ENCODE peak calls at places on chromosomes 2 and 18, in seven cellular contexts. C, I, Q, E, L, H and B are unnamed samples.

GRCh38 chr18:13163167-13163927 is 55.2 kb upstream of the LDLRAD4 start:
- DNase-seq in L (no peak), E (no peak), H (no peak), I (peak), C (no peak), Q (no peak), B (no peak)

GRCh38 chr2:83572400-83572799 is 886.7 kb downstream of the SUCLG1 start:
- DNase-seq in Q (no peak), I (no peak), C (no peak), H (no peak), L (no peak), E (no peak), B (peak)

GRCh38 chr18:44548291-44549221 is 132.1 kb upstream of the SETBP1 start:
- DNase-seq in E (peak), L (no peak), C (no peak), Q (no peak), I (no peak), H (no peak), B (no peak)

GRCh38 chr2:4618630-4619228 is 915.4 kb downstream of the DCDC2C start:
- DNase-seq in C (no peak), H (no peak), E (no peak), Q (no peak), I (no peak), L (no peak), B (no peak)

GRCh38 chr18:74351354-74351753 is 35.7 kb downstream of the C18orf63 start:
- DNase-seq in I (peak), C (no peak), L (no peak), H (no peak), E (no peak), Q (no peak), B (peak)

GRCh38 chr18:48317781-48318381 is 91.3 kb downstream of the ZBTB7C start:
- DNase-seq in C (no peak), Q (no peak), I (no peak), E (no peak), H (no peak), L (no peak), B (no peak)

GRCh38 chr2:177984739-177985138 is 87.8 kb downstream of the PDE11A start:
- DNase-seq in E (no peak), Q (no peak), H (no peak), L (no peak), C (no peak), I (peak), B (no peak)

GRCh38 chr2:152062130-152063091 is 36.4 kb downstream of the CACNB4 start:
- DNase-seq in H (no peak), C (peak), I (peak), Q (no peak), L (peak), E (no peak), B (no peak)

GRCh38 chr2:27308359-27308875 is at the start of gene UCN:
- DNase-seq in L (no peak), H (no peak), C (no peak), E (peak), I (peak), Q (peak), B (no peak)

GRCh38 chr2:240528406-240529040 is 29.3 kb downstream of the ANKMY1 start:
- DNase-seq in I (no peak), Q (no peak), H (no peak), L (no peak), C (no peak), E (no peak), B (no peak)

GRCh38 chr2:235921508-235922260 is 246.5 kb downstream of the GBX2 start:
- DNase-seq in Q (no peak), I (no peak), E (no peak), L (no peak), H (no peak), C (no peak), B (no peak)

GRCh38 chr2:128425216-128425615 is 106.5 kb upstream of the HS6ST1 start:
- DNase-seq in H (peak), I (no peak), Q (no peak), L (peak), E (no peak), C (no peak), B (no peak)

GRCh38 chr18:67551146-67551545 is 34.6 kb upstream of the DSEL start:
- DNase-seq in E (no peak), C (no peak), H (no peak), L (no peak), Q (no peak), I (no peak), B (no peak)

GRCh38 chr2:573025-573424 is 104.2 kb downstream of the TMEM18 start:
- DNase-seq in C (no peak), I (no peak), H (no peak), L (no peak), Q (no peak), E (no peak), B (no peak)

GRCh38 chr2:25936889-25937545 is 45.3 kb downstream of the KIF3C start:
- DNase-seq in I (no peak), L (no peak), H (no peak), C (no peak), Q (no peak), E (no peak), B (no peak)

GRCh38 chr18:3211236-3211992 is 8.4 kb downstream of the MYOM1 start:
- DNase-seq in Q (no peak), L (no peak), I (peak), C (no peak), E (no peak), H (no peak), B (no peak)

GRCh38 chr2:126175222-126175621 is 480.7 kb upstream of the GYPC start:
- DNase-seq in Q (no peak), L (no peak), E (no peak), H (no peak), C (no peak), I (no peak), B (no peak)

GRCh38 chr2:181658444-181658843 is 1.5 kb upstream of the CERKL start:
- DNase-seq in I (no peak), C (no peak), L (no peak), H (no peak), E (no peak), Q (no peak), B (no peak)

GRCh38 chr2:164808776-164809175 is 32.8 kb downstream of the COBLL1 start:
- DNase-seq in Q (no peak), I (no peak), H (no peak), C (no peak), E (no peak), L (no peak), B (no peak)

GRCh38 chr2:149223472-149224062 is 106.8 kb upstream of the LYPD6 start:
- DNase-seq in L (no peak), Q (no peak), H (no peak), C (no peak), E (no peak), I (no peak), B (no peak)

GRCh38 chr18:8900552-8900951 is 195.2 kb downstream of the MTCL1 start:
- DNase-seq in H (no peak), L (no peak), I (no peak), E (no peak), C (no peak), Q (no peak), B (no peak)

DNA sequence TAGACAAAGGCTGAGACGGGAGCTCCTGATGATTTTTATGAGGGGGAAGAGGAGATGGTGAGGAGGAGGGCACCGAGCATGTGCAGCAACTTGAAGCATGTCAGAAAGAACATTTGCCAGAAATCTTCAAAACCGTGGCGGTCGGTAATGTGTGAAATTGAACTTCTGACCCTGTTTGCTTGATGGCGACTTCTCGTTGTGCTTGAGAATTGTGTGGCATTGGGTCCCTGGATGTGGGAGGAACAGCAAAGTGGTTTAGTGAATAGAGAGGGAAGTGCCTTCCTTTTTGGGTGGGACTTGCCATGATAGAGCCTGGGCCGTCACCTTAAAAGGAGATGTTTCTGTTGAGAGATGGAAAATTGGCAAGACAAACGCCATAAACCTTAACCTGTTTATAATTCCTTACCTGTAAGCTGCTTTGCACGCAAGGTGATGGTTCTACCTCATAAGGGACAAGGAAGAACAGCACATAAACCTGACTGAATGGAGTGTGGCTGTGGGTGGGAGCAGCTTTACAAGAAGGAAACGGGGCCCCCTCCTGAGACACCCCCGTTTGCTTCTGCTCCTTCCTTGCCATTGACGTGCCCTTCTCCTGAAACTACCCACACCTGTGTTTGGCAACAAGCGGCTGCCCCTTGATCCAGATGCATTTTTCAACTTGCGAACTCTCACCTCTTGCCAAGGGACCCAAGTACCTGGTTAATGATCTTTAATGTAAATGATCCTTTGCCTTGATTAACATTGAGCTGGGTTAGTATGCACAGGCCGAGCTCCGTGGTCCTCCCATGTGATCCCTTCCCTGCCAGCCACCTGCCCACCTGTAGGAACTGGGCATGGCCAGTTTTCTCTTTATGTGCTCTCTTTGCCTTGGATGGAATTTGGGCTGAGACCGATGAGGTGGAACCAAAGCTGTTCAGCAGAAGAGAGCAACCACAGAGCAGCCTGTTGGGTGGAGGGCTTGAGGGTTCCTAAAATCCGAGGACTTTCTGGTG is 153.2 kb downstream of the NEDD4L start:
- DNase-seq in L (peak), I (no peak), C (no peak), H (peak), Q (no peak), E (no peak), B (no peak)
- TF ChIP-seq POLR2A in L (no peak), I (no peak), C (no peak), H (no peak), Q (no peak), E (no peak), B (no peak)

GRCh38 chr2:3379647-3380534 is at the start of gene TRAPPC12:
- DNase-seq in L (peak), I (peak), C (peak), H (peak), Q (peak), E (peak), B (peak)
- TF ChIP-seq POLR2A in L (peak), I (peak), C (peak), H (peak), Q (peak), E (peak), B (peak)

GRCh38 chr18:70334264-70334663 is 45.4 kb downstream of the SOCS6 start:
- DNase-seq in E (no peak), I (no peak), H (no peak), Q (no peak), C (no peak), L (no peak), B (no peak)

GRCh38 chr18:70334728-70335329 is 46.0 kb downstream of the SOCS6 start:
- DNase-seq in Q (no peak), C (no peak), I (no peak), E (no peak), H (no peak), L (no peak), B (no peak)

GRCh38 chr18:70337139-70337972 is 48.5 kb downstream of the SOCS6 start:
- DNase-seq in C (peak), L (no peak), H (peak), Q (no peak), E (no peak), I (peak), B (peak)

GRCh38 chr18:70333757-70334156 is 44.9 kb downstream of the SOCS6 start:
- DNase-seq in H (no peak), C (peak), E (no peak), Q (no peak), I (peak), L (no peak), B (peak)

DNA sequence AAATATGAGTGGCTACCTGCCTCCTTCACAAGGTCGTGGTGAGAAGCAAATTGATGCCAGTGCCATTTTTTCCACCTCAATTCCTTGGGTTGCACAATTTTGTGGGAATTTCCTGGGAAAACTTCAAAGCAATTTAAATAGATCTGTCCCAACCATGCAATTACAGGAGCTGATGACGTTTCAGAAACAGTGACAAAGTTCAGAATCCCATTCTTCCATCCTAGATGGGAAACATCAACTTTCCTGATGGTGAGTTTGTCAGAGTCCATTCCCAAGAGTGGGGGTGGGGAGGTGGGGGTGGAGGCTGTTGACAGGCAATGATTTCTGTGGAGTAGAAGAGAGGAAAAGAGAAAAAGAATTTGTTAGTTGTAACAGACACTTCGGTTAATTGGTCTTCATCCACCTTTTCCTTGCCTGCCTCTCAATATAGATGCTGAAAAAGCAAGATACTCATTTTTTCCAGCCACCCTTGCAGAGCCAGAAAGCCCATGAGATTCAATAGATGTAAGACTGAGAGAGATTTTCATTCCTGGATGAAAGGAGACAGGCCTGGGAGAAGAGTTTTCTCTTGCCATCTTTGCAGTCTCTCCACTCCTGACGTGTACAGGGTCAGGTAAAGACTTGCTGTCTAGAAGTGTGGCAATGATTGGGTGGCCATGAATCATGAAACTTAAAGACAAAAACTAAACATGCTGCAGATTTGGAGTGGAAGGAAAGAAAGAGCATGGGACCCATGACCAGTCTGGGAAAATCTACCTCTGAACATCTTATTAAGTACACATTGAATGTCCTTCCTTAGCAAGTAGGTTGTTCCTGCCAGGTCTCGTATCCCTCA is 47.3 kb downstream of the SOCS6 start:
- DNase-seq in I (no peak), H (no peak), E (no peak), Q (no peak), C (no peak), L (no peak), B (no peak)
- TF ChIP-seq POLR2A in I (no peak), H (no peak), E (no peak), Q (no peak), C (no peak), L (no peak), B (no peak)

DNA sequence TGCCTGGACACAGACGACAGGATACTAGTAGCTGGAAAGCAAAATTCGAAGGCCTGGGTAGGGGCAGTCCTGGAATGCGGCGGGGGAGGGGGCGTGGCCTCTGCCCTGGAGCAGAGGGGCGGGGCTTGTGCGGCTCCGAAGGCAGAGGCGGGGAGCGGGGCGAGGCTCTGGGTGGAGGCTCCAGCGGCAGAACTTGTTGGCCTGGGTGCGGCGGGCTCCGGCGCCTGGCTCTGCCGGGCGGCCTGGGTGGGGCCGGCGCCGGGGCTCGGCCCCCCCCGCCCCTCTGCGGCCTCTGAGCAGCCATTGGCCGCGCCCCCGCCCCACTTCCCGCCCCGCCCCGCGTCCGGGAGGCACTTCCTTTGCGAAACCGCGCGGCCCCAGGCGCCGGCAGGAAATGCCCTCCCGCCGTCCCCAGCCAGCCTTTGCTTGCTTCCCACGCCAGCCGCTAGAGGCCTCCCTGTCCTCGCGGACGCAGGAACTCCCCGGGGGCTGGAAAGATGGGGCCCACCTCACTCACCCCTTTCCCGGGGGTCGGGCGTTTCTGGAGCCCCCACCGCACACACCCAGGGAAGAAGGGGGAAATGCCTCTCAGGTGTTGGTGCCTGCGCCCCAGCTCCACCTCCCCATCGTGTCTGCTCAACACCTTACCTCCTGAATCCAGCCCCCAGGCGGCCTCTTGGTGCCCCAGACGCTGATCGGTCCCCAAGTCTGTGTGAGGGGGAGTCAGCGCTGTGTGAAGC is 6.7 kb downstream of the CTDSP1 start:
- DNase-seq in I (peak), Q (peak), C (peak), E (peak), L (peak), H (peak), B (peak)
- TF ChIP-seq POLR2A in I (peak), Q (peak), C (no peak), E (no peak), L (no peak), H (peak), B (peak)

GRCh38 chr2:191008286-191008685 is 5.7 kb downstream of the STAT1 start:
- DNase-seq in H (no peak), L (no peak), C (no peak), I (no peak), Q (no peak), E (no peak), B (no peak)
- TF ChIP-seq POLR2A in H (no peak), L (no peak), C (no peak), I (no peak), Q (no peak), E (no peak), B (no peak)